ENCODE peak calls at places on chromosomes 11 and 22, in six cellular contexts. M is Panc1, W is sigmoid colon, S is H1, U is transverse colon, F is spleen. A is an unnamed sample.
A peak's percentile ranks its signal among the peaks of the same experiment; 100 is the strongest.

GRCh38 chr11:10374386-10374785 is 69.5 kb downstream of the ADM start:
- DNase-seq in S (no peak), W (no peak), M (no peak), F (no peak), U (no peak), A (no peak)

GRCh38 chr22:47213571-47214230 is 451.3 kb downstream of the TBC1D22A start:
- DNase-seq in S (peak; percentile 83), M (peak; percentile 5), U (peak; percentile 28), F (peak; percentile 82), W (peak; percentile 33), A (no peak)

GRCh38 chr11:110098645-110099044 is 5.5 kb downstream of the ZC3H12C start:
- DNase-seq in S (no peak), W (no peak), U (no peak), F (no peak), M (no peak), A (no peak)

GRCh38 chr22:33018232-33018864 is 39.8 kb downstream of the SYN3 start:
- DNase-seq in M (peak; percentile 42), U (peak; percentile 39), W (no peak), S (peak; percentile 93), F (no peak), A (no peak)

GRCh38 chr11:70471254-70471653 is 72.9 kb downstream of the CTTN start:
- DNase-seq in S (peak; percentile 69), M (no peak), W (peak; percentile 47), U (no peak), F (peak; percentile 47), A (peak; percentile 55)

GRCh38 chr22:39954584-39955055 is 5.6 kb upstream of the TMA7B start:
- DNase-seq in F (no peak), W (no peak), S (no peak), M (no peak), U (no peak), A (no peak)

GRCh38 chr22:42743501-42743991 is 22.9 kb upstream of the A4GALT start:
- DNase-seq in F (peak; percentile 84), U (peak; percentile 58), S (no peak), M (no peak), W (peak; percentile 95), A (no peak)

GRCh38 chr11:64848214-64848778 is 3.8 kb upstream of the CDC42BPG start:
- DNase-seq in F (no peak), M (no peak), W (no peak), S (no peak), U (no peak), A (no peak)

GRCh38 chr11:132032555-132032954 is 662.1 kb downstream of the NTM start:
- DNase-seq in F (no peak), U (no peak), S (no peak), W (no peak), M (no peak), A (no peak)

GRCh38 chr11:115740365-115740764 is 236.2 kb upstream of the CADM1 start:
- DNase-seq in S (no peak), F (no peak), W (no peak), M (no peak), U (no peak), A (no peak)

GRCh38 chr11:46359936-46360335 is 12.7 kb downstream of the DGKZ start:
- DNase-seq in W (no peak), U (no peak), S (no peak), F (no peak), M (no peak), A (no peak)

GRCh38 chr11:46356911-46357482 is 9.7 kb downstream of the DGKZ start:
- DNase-seq in F (no peak), M (no peak), W (no peak), S (no peak), U (no peak), A (no peak)

GRCh38 chr11:46353706-46354105 is 6.4 kb downstream of the DGKZ start:
- DNase-seq in U (no peak), S (no peak), W (no peak), M (no peak), F (no peak), A (no peak)

GRCh38 chr11:46360878-46361277 is 13.6 kb downstream of the DGKZ start:
- DNase-seq in F (no peak), U (no peak), W (no peak), M (no peak), S (no peak), A (no peak)

GRCh38 chr11:46357483-46357936 is 10.2 kb downstream of the DGKZ start:
- DNase-seq in M (no peak), W (no peak), U (peak; percentile 40), F (peak; percentile 82), S (no peak), A (no peak)
- TF ChIP-seq POLR2AphosphoS5 in M (no peak), W (no peak), U (no peak), F (no peak), S (no peak), A (no peak)

DNA sequence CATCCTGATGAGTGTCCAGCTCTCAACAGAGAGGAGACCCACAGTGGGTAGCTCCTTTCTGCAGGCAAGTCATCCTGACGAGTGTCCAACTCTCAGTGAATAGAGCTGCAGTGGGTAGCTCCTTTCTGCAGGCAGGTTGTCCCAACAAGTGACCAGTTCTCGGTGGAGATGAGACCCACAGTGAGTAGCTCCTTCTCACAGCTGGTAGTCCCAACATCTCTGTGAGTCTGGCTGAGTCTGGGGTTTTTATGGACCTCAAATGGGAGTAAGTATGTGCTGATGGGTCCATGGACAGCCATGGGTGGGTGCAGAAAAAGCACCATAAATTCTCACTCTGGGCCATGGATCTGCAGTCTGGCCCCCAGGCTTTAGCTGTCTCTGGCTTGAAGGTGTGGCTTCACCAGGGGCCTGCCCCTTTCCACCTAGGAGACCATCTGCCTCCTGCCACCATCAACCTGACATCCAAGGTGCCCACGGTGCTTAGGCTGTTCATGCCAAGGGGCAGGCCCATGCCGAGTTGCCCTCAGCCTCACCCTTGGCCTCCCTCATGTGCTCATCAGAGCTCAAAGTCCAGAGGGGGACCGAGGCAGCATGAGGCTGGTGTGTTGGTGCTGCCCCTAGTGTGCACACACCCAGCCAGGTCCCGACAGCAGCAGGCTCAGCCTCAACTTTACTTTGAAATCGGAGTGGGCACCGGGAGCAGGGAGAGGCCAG is 15.3 kb downstream of the NPAT start:
- DNase-seq in W (no peak), U (no peak), M (no peak), S (no peak), F (no peak), A (no peak)
- TF ChIP-seq POLR2AphosphoS5 in W (no peak), U (no peak), M (no peak), S (no peak), F (no peak), A (no peak)

GRCh38 chr11:1782831-1783724 is 19.4 kb upstream of the CTSD start:
- DNase-seq in F (no peak), U (no peak), M (peak; percentile 66), W (no peak), S (no peak), A (no peak)
- TF ChIP-seq POLR2AphosphoS5 in F (no peak), U (no peak), M (peak; percentile 73), W (no peak), S (no peak), A (no peak)

DNA sequence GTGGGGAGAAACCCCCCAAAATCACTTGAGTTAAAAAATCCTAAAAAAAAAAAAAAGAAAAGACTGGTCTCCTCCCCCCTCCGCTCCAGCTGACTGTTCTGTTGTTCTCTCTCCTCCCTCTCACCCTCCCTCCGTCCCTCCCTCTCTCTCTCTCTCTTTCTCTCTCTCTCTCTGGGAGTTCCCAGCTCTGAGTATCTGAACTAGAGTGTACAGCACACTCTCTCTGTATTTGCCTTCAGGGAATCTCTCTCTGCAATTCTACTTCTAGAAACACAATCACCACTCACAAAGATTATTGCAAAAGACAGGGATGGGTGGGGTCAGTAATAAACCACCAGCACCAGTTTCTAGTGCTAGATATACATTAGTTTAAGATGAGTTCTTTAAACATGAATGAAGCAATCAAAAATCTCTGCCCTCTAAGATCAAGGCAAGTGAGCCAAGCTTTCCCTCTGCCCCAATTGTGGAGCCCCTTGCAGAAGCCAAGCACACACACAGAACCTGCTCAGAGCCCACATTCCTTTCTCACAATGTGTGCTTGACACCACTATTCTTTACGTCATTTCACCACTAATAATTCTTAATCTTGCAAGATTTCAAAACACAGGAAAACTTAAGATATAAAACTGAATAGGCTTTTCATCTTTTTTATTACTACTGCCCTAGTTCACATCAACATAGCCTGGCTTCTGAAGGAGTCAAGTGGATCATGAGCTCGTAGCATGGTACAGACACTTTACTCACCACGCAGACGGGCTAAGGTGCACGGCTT is 133.5 kb downstream of the RBFOX2 start:
- DNase-seq in F (no peak), M (no peak), S (no peak), W (peak; percentile 85), U (peak; percentile 12), A (no peak)
- TF ChIP-seq POLR2AphosphoS5 in F (no peak), M (no peak), S (no peak), W (peak; percentile 9), U (no peak), A (no peak)

GRCh38 chr22:26711205-26711958 is 54.0 kb downstream of the MIAT start:
- DNase-seq in S (no peak), F (peak; percentile 75), M (no peak), U (peak; percentile 35), W (no peak), A (peak; percentile 24)
- TF ChIP-seq POLR2AphosphoS5 in S (no peak), F (no peak), M (no peak), U (no peak), W (no peak), A (peak; percentile 86)

DNA sequence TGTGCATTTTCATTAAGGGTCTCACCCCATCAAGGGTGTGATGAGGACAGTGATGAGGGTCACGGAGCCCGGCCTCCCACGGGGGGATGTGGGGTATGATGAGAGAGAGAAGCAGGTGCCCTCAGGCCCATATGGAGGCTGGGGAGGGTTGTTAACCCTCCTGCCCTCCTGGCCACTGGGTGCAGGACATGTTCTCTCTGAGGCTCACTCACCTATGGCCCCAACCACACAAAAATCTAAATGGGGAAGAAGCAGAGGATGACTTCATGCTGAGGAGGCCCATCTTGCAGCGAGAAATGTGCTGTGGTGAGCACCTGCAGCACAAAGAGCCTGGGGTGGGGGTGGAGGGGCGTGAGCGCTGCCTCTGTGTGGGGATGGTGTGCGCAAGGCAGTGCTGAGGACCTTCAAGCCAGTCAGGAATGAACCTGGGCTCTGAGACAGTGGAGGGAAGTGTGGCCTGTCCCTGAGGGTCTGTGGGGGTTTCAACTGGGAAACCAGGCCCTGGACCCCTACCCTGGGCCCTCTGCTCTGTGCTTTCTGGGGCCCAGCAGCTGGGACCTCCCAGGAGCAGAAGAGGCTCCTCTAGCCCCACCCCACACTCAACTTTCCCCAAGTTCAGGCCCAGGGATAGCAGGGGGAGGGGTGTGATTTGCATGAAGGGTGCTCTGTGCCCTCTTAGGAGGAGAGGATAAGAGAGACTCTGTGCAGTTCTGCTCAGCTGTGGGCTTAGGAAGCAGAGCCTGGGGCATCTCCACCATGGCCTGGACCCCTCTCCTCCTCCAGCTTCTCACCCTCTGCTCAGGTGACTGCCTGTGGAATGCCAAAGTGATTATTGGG is 43.0 kb upstream of the TOP3B start:
- DNase-seq in F (peak; percentile 82), W (no peak), U (no peak), S (no peak), M (no peak), A (no peak)
- TF ChIP-seq POLR2AphosphoS5 in F (no peak), W (no peak), U (no peak), S (no peak), M (no peak), A (no peak)

GRCh38 chr11:121741954-121742361 is 289.2 kb upstream of the SORL1-AS1 start:
- DNase-seq in M (no peak), F (no peak), S (no peak), W (peak; percentile 94), U (peak; percentile 48), A (no peak)
- TF ChIP-seq POLR2AphosphoS5 in M (no peak), F (no peak), S (no peak), W (peak; percentile 75), U (peak; percentile 54), A (no peak)

A was measured in GM12892.